ENCODE peak calls at places on chromosomes 7 and 10, in five cellular contexts. M, X, E, L and H are unnamed samples.

GRCh38 chr10:125023862-125024495 is 82.1 kb downstream of the ZRANB1 start:
- DNase-seq in L (no peak), X (no peak), M (no peak), E (no peak), H (no peak)

GRCh38 chr10:102998508-102998907 is 80.4 kb downstream of the CNNM2 start:
- DNase-seq in L (no peak), E (no peak), M (no peak), X (no peak), H (no peak)

GRCh38 chr10:112950714-112951348 is 784 bp downstream of the TCF7L2 start:
- DNase-seq in M (no peak), L (peak; percentile 14), E (peak; percentile 56), X (peak; percentile 34), H (peak; percentile 5)

GRCh38 chr7:157405914-157406810 is 69.4 kb downstream of the DNAJB6 start:
- DNase-seq in M (no peak), L (no peak), E (no peak), X (no peak), H (no peak)

GRCh38 chr10:124414077-124414476 is 4.6 kb downstream of the OAT start:
- DNase-seq in L (no peak), E (no peak), M (no peak), X (no peak), H (no peak)

GRCh38 chr7:50304911-50305621 is 550 bp downstream of the IKZF1 start:
- DNase-seq in E (peak; percentile 36), X (no peak), L (no peak), M (no peak), H (peak; percentile 47)

GRCh38 chr10:58625070-58625469 is 112.4 kb downstream of the BICC1 start:
- DNase-seq in X (no peak), M (peak; percentile 52), L (no peak), E (no peak), H (no peak)

GRCh38 chr7:12136545-12136944 is 74.5 kb upstream of the TMEM106B start:
- DNase-seq in X (no peak), M (no peak), E (no peak), L (no peak), H (no peak)

GRCh38 chr10:5945203-5945534 is 32.2 kb downstream of the IL15RA start:
- DNase-seq in X (no peak), M (no peak), E (no peak), L (no peak), H (no peak)